ENCODE peak calls at places on chromosomes 16 and 17, in five cellular contexts. Z is lung; H is CD4-positive, alpha-beta T cell; G is lower lobe of right lung; J is fibroblast of lung. E is an unnamed sample.

GRCh38 chr16:88884569-88885271 is 18.3 kb upstream of the PABPN1L start:
- DNase-seq in G (no peak), J (no peak), Z (no peak), H (no peak), E (no peak)

GRCh38 chr16:73125860-73126259 is 77.9 kb upstream of the ZFHX3 start:
- DNase-seq in H (no peak), G (no peak), Z (no peak), J (peak; percentile 86), E (no peak)

GRCh38 chr17:2745317-2746037 is 4.0 kb downstream of the CCDC92B start:
- DNase-seq in Z (no peak), H (no peak), J (no peak), G (no peak), E (peak; percentile 10)

GRCh38 chr16:86732621-86733297 is 154.4 kb downstream of the FOXL1 start:
- DNase-seq in J (peak; percentile 39), Z (no peak), H (no peak), G (no peak), E (no peak)

GRCh38 chr16:28212532-28212873 is 738 bp upstream of the XPO6 start:
- DNase-seq in J (peak; percentile 23), H (no peak), Z (no peak), G (no peak), E (no peak)

GRCh38 chr17:37740861-37741260 is 4.0 kb downstream of the HNF1B start:
- DNase-seq in G (no peak), H (no peak), Z (no peak), J (no peak), E (no peak)

GRCh38 chr17:75105269-75106080 is 4.3 kb upstream of the ARMC7 start:
- DNase-seq in G (peak; percentile 75), J (no peak), H (no peak), Z (peak; percentile 82), E (no peak)

GRCh38 chr17:63405741-63406261 is 40.3 kb downstream of the CYB561 start:
- DNase-seq in H (no peak), J (peak; percentile 88), G (no peak), Z (no peak), E (no peak)

GRCh38 chr17:79568661-79569060 is 42.2 kb downstream of the RBFOX3 start:
- DNase-seq in Z (no peak), J (no peak), G (peak; percentile 8), H (no peak), E (no peak)

GRCh38 chr17:50145532-50146229 is 4.8 kb downstream of the PPP1R9B start:
- DNase-seq in Z (no peak), J (no peak), H (no peak), G (no peak), E (no peak)

GRCh38 chr17:63998050-63998720 is at the start of gene PRR29:
- DNase-seq in H (peak; percentile 77), Z (peak; percentile 67), J (peak; percentile 53), G (peak; percentile 84), E (peak; percentile 26)

GRCh38 chr17:32281011-32281451 is 15.4 kb downstream of the RHBDL3 start:
- DNase-seq in Z (peak; percentile 36), H (no peak), J (no peak), G (peak; percentile 53), E (no peak)

GRCh38 chr17:45990836-45991235 is 8.2 kb upstream of the STH start:
- DNase-seq in Z (no peak), G (no peak), H (no peak), J (no peak), E (no peak)

GRCh38 chr17:76239538-76240274 is 587 bp downstream of the RNF157 start:
- DNase-seq in H (no peak), J (no peak), Z (no peak), G (no peak), E (no peak)

GRCh38 chr17:29747660-29748059 is 124.9 kb upstream of the CORO6 start:
- DNase-seq in H (no peak), J (no peak), G (no peak), Z (no peak), E (no peak)
- H3K27ac ChIP-seq in H (no peak overlapping the region), J (no peak overlapping the region), G (no peak overlapping the region), Z (no peak overlapping the region), E (no peak overlapping the region)

DNA sequence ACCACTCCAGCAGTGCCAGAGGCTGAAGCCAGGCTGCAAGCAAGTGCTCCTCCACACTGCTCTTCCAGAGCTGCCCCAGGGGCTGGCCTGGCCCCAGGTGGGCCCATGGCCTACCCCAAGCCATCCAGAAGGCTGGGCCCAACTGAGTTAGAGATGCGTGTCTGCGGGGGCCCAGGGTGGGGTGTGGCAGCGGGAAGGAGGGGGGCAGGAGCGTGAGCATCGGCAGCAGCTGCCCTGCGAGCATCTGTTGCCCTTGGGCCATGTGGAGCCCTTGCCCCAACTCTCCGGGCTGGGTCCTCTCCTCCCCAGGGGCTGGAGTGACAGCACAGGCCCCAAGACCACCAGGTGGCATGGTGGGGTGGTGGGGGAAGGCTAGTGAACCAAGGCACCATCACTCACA is 7.3 kb upstream of the SREBF1 start:
- DNase-seq in G (no peak), J (no peak), H (no peak), Z (no peak), E (no peak)
- H3K27ac ChIP-seq in G (no peak overlapping the region), J (no peak overlapping the region), H (no peak overlapping the region), Z (peak overlapping the region; percentile 30), E (peak overlapping the region; percentile 75)

DNA sequence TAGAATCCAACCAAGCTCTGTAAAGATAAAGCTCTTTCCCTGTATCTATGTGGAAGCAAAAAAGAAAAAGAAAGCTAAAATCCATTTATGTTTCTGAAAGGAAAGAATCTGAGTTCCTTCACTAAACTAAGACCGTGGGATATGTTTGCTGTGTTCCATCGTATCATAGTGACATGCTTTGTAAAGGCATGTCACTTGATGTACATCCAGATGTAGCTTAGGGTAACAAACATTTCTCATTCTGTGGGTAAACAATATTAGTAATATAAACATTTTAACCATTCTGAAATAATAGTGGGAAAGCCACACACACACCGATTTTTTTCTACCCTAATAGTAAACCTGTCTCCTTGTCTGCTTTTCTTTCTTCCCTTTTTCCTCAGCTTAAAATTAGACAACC is 78.1 kb downstream of the TUBD1 start:
- DNase-seq in G (no peak), H (no peak), Z (no peak), J (peak; percentile 75), E (no peak)
- H3K27ac ChIP-seq in G (peak overlapping the region; percentile 8), H (no peak overlapping the region), Z (no peak overlapping the region), J (no peak overlapping the region), E (no peak overlapping the region)

GRCh38 chr16:11229432-11229831 is 26.6 kb downstream of the SOCS1 start:
- DNase-seq in J (no peak), G (no peak), Z (no peak), H (no peak), E (no peak)

GRCh38 chr16:11224894-11225676 is 30.9 kb downstream of the SOCS1 start:
- DNase-seq in G (peak; percentile 63), Z (no peak), J (no peak), H (peak; percentile 78), E (no peak)

GRCh38 chr16:11219188-11219587 is 36.8 kb downstream of the SOCS1 start:
- DNase-seq in G (no peak), Z (no peak), H (no peak), J (peak; percentile 56), E (no peak)

GRCh38 chr16:11225677-11226549 is 30.1 kb downstream of the SOCS1 start:
- DNase-seq in Z (no peak), J (no peak), H (no peak), G (no peak), E (no peak)

DNA sequence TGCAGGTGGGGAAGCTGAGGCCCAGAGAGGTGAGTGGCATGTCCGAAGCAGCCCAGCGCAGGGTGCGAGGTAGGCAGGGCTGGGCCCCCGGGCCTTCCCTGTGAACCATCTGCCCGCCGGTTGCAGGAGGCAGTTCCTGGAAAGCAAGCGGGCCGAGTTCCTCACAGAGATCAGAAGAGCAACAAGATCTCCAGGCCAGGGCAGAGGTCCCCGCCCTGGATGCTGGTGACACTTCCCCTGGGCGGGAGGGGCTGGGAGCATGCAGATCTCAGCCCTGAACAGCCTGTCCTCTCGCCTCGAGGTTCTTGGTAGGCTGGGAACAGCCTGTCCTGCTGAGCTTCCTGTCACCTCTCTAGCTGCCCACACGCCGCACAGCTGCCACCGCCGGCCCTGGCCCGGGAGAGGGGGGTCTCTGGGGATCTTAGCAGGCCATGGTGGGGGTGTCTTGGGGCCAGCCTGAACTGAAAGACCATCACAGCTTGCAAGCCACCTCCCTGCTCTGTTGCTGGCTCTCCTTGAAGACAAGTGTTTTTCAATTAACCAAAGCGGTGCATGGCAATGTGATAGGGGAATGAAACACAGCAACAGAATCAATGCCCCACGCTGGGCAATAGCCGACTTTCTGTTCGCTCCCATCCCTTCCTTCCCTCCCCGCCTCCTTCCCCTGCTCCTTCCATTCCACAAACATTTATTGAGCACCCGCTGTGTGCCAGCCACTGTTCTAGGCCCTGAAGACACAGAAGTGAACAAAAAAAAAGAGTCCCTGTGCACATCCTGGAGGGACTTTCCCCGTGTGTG is 31.7 kb downstream of the SOCS1 start:
- DNase-seq in J (no peak), Z (peak; percentile 70), G (peak; percentile 91), H (peak; percentile 57), E (peak; percentile 3)
- H3K27ac ChIP-seq in J (no peak overlapping the region), Z (peak overlapping the region; percentile 85), G (peak overlapping the region; percentile 81), H (peak overlapping the region; percentile 91), E (no peak overlapping the region)

GRCh38 chr17:8067806-8068205 is 19.7 kb downstream of the ALOX12B start:
- DNase-seq in H (no peak), Z (no peak), J (no peak), G (peak; percentile 44), E (no peak)

GRCh38 chr17:8071496-8071895 is 16.0 kb downstream of the ALOX12B start:
- DNase-seq in Z (no peak), J (no peak), G (peak; percentile 29), H (no peak), E (no peak)

GRCh38 chr17:8066841-8067775 is 20.4 kb downstream of the ALOX12B start:
- DNase-seq in G (peak; percentile 42), H (no peak), J (no peak), Z (no peak), E (no peak)

GRCh38 chr17:8069587-8069860 is 18.0 kb downstream of the ALOX12B start:
- DNase-seq in H (no peak), J (no peak), Z (no peak), G (peak; percentile 37), E (no peak)

DNA sequence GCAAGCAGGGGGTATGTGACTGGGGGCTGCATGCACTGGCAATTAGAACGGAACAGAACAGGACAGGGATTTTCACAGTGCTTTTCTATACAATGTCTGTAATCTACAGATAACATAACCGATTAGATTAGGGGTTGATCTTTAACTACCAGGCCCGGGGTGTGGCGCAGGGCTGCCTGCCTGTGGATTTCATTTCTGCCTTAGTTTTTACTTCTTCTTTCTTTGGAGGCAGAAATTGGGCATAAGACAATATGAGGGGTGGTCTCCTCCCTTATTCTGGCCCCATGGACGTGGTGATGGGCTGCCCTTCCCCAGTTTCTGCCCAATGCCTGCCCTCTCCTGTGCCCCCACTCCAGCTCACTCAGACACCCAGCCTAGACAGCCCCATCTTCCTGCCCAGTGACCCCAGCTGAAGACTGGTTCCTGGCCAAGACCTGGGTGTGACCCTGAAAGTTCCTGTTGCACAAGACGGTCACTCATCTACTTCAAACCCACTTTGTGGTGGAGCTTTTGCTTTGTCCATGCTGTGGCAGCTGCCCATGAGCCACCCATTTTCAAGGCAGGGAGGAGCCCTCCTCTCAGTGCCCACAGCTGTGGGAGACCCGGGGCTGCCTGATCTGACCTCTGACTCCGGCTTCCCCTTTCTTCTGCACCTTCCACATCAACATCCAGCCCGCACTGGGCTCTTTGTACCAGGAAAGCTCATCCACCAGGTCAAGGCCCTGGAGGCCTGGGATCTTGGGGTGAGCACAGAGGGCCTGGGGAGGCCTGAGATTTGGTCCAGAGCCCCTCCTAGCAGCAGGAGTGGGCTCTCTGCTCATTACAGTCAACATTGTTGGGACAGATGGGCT is 18.6 kb downstream of the ALOX12B start:
- DNase-seq in J (no peak), Z (peak; percentile 61), G (peak; percentile 74), H (no peak), E (no peak)
- H3K27ac ChIP-seq in J (no peak overlapping the region), Z (peak overlapping the region; percentile 5), G (peak overlapping the region; percentile 1), H (no peak overlapping the region), E (no peak overlapping the region)